ENCODE peak calls at places on chromosomes 5 and 9, in ten cellular contexts. X is stomach; R is endothelial cell; A is GM12865; T is activated CD8-positive, alpha-beta memory T cell treated with anti-CD3 and anti-CD28 coated beads, Interleukin-2, amount 50 U/mL, for 48 hours; L is stimulated activated CD8-positive, alpha-beta memory T cell treated with anti-CD3 and anti-CD28 coated beads, Interleukin-12 subunit alpha, Interleukin-12 subunit beta, amount 100 ng/mL, for 1 hour; Z is activated gamma-delta T cell treated with anti-CD3 and anti-CD28 coated beads, Interleukin-2, amount 50 U/mL, for 16 hours; P is A549; N is iPS DF 6.9; F is CD8-positive, alpha-beta memory T cell. J is an unnamed sample.

GRCh38 chr5:4098226-4098625 is 502.6 kb downstream of the IRX1 start:
- DNase-seq in X (no peak), R (no peak), A (no peak), T (no peak), L (no peak), Z (no peak), P (no peak), N (no peak), F (no peak), J (no peak)

GRCh38 chr9:71863652-71864051 is 47.3 kb downstream of the ABHD17B start:
- DNase-seq in X (no peak), R (no peak), A (no peak), T (no peak), L (no peak), Z (no peak), P (no peak), N (no peak), F (no peak), J (no peak)

GRCh38 chr9:80028501-80028900 is 456.7 kb downstream of the TLE4 start:
- DNase-seq in X (no peak), R (no peak), A (no peak), T (no peak), L (no peak), Z (no peak), P (no peak), N (no peak), F (no peak), J (no peak)

GRCh38 chr9:128026255-128027165 is 40.6 kb downstream of the NAIF1 start:
- DNase-seq in X (peak), R (no peak), A (peak), T (peak), L (peak), Z (peak), P (peak), N (no peak), F (peak), J (peak)

GRCh38 chr5:67299317-67299716 is 102.7 kb upstream of the CD180 start:
- DNase-seq in X (no peak), R (no peak), A (no peak), T (no peak), L (no peak), Z (no peak), P (no peak), N (no peak), F (no peak), J (no peak)

GRCh38 chr5:37839441-37840035 is 303 bp downstream of the GDNF start:
- DNase-seq in X (no peak), R (peak), A (peak), T (peak), L (no peak), Z (no peak), P (peak), N (no peak), F (no peak), J (peak)

GRCh38 chr9:136013524-136014034 is 52.4 kb upstream of the UBAC1 start:
- DNase-seq in X (no peak), R (no peak), A (no peak), T (no peak), L (no peak), Z (no peak), P (no peak), N (no peak), F (no peak), J (no peak)

GRCh38 chr5:109688999-109689739 is 558 bp upstream of the MAN2A1 start:
- DNase-seq in X (peak), R (peak), A (peak), T (peak), L (peak), Z (peak), P (peak), N (no peak), F (peak), J (peak)

GRCh38 chr5:157431544-157432200 is 28.3 kb upstream of the NIPAL4 start:
- DNase-seq in X (no peak), R (no peak), A (peak), T (no peak), L (no peak), Z (no peak), P (peak), N (peak), F (peak), J (peak)

GRCh38 chr5:158590936-158591863 is 508.5 kb downstream of the EBF1 start:
- DNase-seq in X (no peak), R (peak), A (no peak), T (no peak), L (no peak), Z (no peak), P (no peak), N (peak), F (no peak), J (peak)

GRCh38 chr9:93945400-93946337 is 9.5 kb downstream of the BARX1 start:
- DNase-seq in X (no peak), R (no peak), A (no peak), T (no peak), L (no peak), Z (no peak), P (no peak), N (no peak), F (no peak), J (no peak)

GRCh38 chr5:135119497-135119896 is 85.5 kb upstream of the PITX1 start:
- DNase-seq in X (no peak), R (no peak), A (no peak), T (no peak), L (no peak), Z (no peak), P (no peak), N (no peak), F (no peak), J (no peak)

GRCh38 chr5:80755634-80756033 is 100.9 kb upstream of the DHFR start:
- DNase-seq in X (no peak), R (no peak), A (peak), T (no peak), L (no peak), Z (no peak), P (no peak), N (no peak), F (peak), J (no peak)

GRCh38 chr9:16100596-16101091 is 547.8 kb downstream of the CCDC171 start:
- DNase-seq in X (no peak), R (no peak), A (no peak), T (no peak), L (no peak), Z (no peak), P (no peak), N (no peak), F (no peak), J (no peak)

GRCh38 chr9:83027153-83027867 is 35.6 kb downstream of the RASEF start:
- DNase-seq in X (no peak), R (no peak), A (no peak), T (no peak), L (no peak), Z (no peak), P (peak), N (no peak), F (no peak), J (peak)

GRCh38 chr5:67026278-67026677 is 170.3 kb downstream of the CD180 start:
- DNase-seq in X (no peak), R (no peak), A (no peak), T (no peak), L (no peak), Z (no peak), P (no peak), N (no peak), F (no peak), J (no peak)

GRCh38 chr5:107486489-107486888 is 184.2 kb downstream of the EFNA5 start:
- DNase-seq in X (no peak), R (no peak), A (peak), T (no peak), L (no peak), Z (peak), P (no peak), N (no peak), F (no peak), J (peak)

GRCh38 chr5:120304653-120305052 is 159.4 kb upstream of the PRR16 start:
- DNase-seq in X (no peak), R (no peak), A (no peak), T (no peak), L (no peak), Z (no peak), P (no peak), N (no peak), F (no peak), J (peak)

GRCh38 chr5:6578676-6579343 is 54.0 kb downstream of the NSUN2 start:
- DNase-seq in X (no peak), R (no peak), A (no peak), T (no peak), L (no peak), Z (no peak), P (no peak), N (no peak), F (no peak), J (no peak)

GRCh38 chr9:107455461-107456155 is 34.0 kb downstream of the KLF4 start:
- DNase-seq in X (no peak), R (no peak), A (no peak), T (no peak), L (no peak), Z (no peak), P (no peak), N (no peak), F (no peak), J (no peak)

GRCh38 chr5:137619191-137619870 is 116.6 kb downstream of the KLHL3 start:
- DNase-seq in X (no peak), R (no peak), A (no peak), T (no peak), L (no peak), Z (no peak), P (no peak), N (no peak), F (no peak), J (peak)

GRCh38 chr5:9192286-9192685 is 353.6 kb downstream of the SEMA5A start:
- DNase-seq in X (no peak), R (no peak), A (no peak), T (no peak), L (no peak), Z (no peak), P (no peak), N (no peak), F (no peak), J (no peak)

GRCh38 chr9:68454579-68455334 is 85.9 kb downstream of the TMEM252 start:
- DNase-seq in X (no peak), R (no peak), A (no peak), T (no peak), L (no peak), Z (no peak), P (no peak), N (no peak), F (no peak), J (no peak)

GRCh38 chr9:17669206-17669605 is 90.3 kb downstream of the SH3GL2 start:
- DNase-seq in X (no peak), R (no peak), A (no peak), T (no peak), L (no peak), Z (no peak), P (no peak), N (no peak), F (no peak), J (no peak)

GRCh38 chr5:144141581-144141980 is 28.9 kb downstream of the YIPF5 start:
- DNase-seq in X (no peak), R (no peak), A (no peak), T (no peak), L (no peak), Z (no peak), P (no peak), N (no peak), F (no peak), J (no peak)

GRCh38 chr5:65076251-65076869 is 307.6 kb downstream of the CWC27 start:
- DNase-seq in X (no peak), R (peak), A (peak), T (peak), L (peak), Z (peak), P (peak), N (peak), F (peak), J (peak)

GRCh38 chr5:176740131-176740701 is 70.1 kb upstream of the UNC5A start:
- DNase-seq in X (peak), R (peak), A (no peak), T (peak), L (no peak), Z (no peak), P (no peak), N (no peak), F (no peak), J (no peak)

GRCh38 chr9:135592331-135592590 is 30.7 kb downstream of the PAEP start:
- DNase-seq in X (peak), R (no peak), A (no peak), T (no peak), L (no peak), Z (no peak), P (no peak), N (no peak), F (no peak), J (no peak)

GRCh38 chr9:137919095-137919465 is 41.5 kb downstream of the CACNA1B start:
- DNase-seq in X (no peak), R (no peak), A (no peak), T (no peak), L (no peak), Z (no peak), P (no peak), N (no peak), F (no peak), J (no peak)

J was measured in ELR.